ENCODE peak calls at places on chromosomes 7 and 10, in seven cellular contexts. D, F, K, X, T, N and L are unnamed samples.

GRCh38 chr7:87058739-87059524 is 522 bp downstream of the ELAPOR2 start:
- DNase-seq in N (no peak), K (no peak), T (peak), F (peak), D (peak), X (peak), L (peak)

GRCh38 chr7:11698273-11698930 is 133.6 kb downstream of the THSD7A start:
- DNase-seq in K (no peak), T (no peak), D (no peak), X (no peak), N (no peak), F (no peak), L (no peak)

GRCh38 chr10:71302874-71303568 is 16.0 kb upstream of the SLC29A3 start:
- DNase-seq in F (peak), K (peak), X (peak), N (peak), T (peak), D (peak), L (peak)

GRCh38 chr10:6619663-6620062 is 39.6 kb upstream of the PRKCQ start:
- DNase-seq in N (no peak), K (no peak), F (no peak), D (no peak), T (no peak), X (no peak), L (no peak)

GRCh38 chr7:53325061-53325460 is 289.6 kb downstream of the POM121L12 start:
- DNase-seq in T (no peak), N (no peak), X (no peak), F (no peak), D (no peak), K (no peak), L (no peak)

GRCh38 chr7:91288208-91288824 is 24.1 kb downstream of the FZD1 start:
- DNase-seq in F (peak), K (peak), T (peak), X (peak), D (peak), N (peak), L (peak)

GRCh38 chr10:14600065-14600464 is 174.6 kb downstream of the FAM107B start:
- DNase-seq in D (no peak), F (no peak), X (no peak), T (no peak), K (no peak), N (no peak), L (no peak)

GRCh38 chr7:98970031-98970615 is 91.8 kb downstream of the TRRAP start:
- DNase-seq in D (no peak), K (no peak), T (no peak), N (no peak), F (no peak), X (no peak), L (no peak)

GRCh38 chr10:99573806-99574205 is 41.1 kb downstream of the NKX2-3 start:
- DNase-seq in N (no peak), T (no peak), F (no peak), K (no peak), X (no peak), D (no peak), L (no peak)

GRCh38 chr7:27850531-27850930 is 110.6 kb downstream of the TAX1BP1 start:
- DNase-seq in K (no peak), X (no peak), N (no peak), T (no peak), F (no peak), D (no peak), L (no peak)

GRCh38 chr7:116906391-116906790 is 44.0 kb downstream of the CAPZA2 start:
- DNase-seq in K (no peak), D (no peak), F (no peak), T (peak), X (no peak), N (no peak), L (no peak)

GRCh38 chr10:84634636-84635035 is 306.2 kb downstream of the CCSER2 start:
- DNase-seq in K (no peak), T (no peak), X (no peak), D (no peak), F (no peak), N (no peak), L (no peak)

GRCh38 chr10:71388736-71389310 is 7.9 kb upstream of the CDH23 start:
- DNase-seq in N (no peak), D (no peak), K (no peak), X (no peak), F (no peak), T (no peak), L (no peak)

GRCh38 chr10:71863203-71863602 is 12.2 kb upstream of the PSAP start:
- DNase-seq in T (no peak), K (no peak), N (no peak), X (no peak), F (no peak), D (no peak), L (no peak)

GRCh38 chr10:80491251-80492102 is 37.4 kb downstream of the TSPAN14 start:
- DNase-seq in D (no peak), X (no peak), T (no peak), K (no peak), N (no peak), F (no peak), L (no peak)

GRCh38 chr7:43700646-43701501 is 28.4 kb downstream of the COA1 start:
- DNase-seq in T (no peak), X (peak), F (no peak), D (peak), N (no peak), K (no peak), L (no peak)

GRCh38 chr10:1195828-1196227 is 139.6 kb downstream of the WDR37 start:
- DNase-seq in K (no peak), N (no peak), F (peak), X (no peak), D (peak), T (no peak), L (no peak)

GRCh38 chr10:74150151-74151056 is at the start of gene AP3M1:
- DNase-seq in D (peak), K (no peak), N (no peak), X (peak), F (peak), T (peak), L (peak)

GRCh38 chr7:25427721-25428120 is 199.4 kb upstream of the NPVF start:
- DNase-seq in F (no peak), K (no peak), N (no peak), X (no peak), T (no peak), D (no peak), L (no peak)

GRCh38 chr7:26449175-26450165 is 157.8 kb downstream of the SNX10 start:
- DNase-seq in N (peak), X (peak), K (no peak), T (no peak), D (no peak), F (no peak), L (no peak)

GRCh38 chr7:34090796-34091195 is 185.5 kb downstream of the BMPER start:
- DNase-seq in X (no peak), D (no peak), N (no peak), K (no peak), T (no peak), F (no peak), L (no peak)

GRCh38 chr7:129612112-129613015 is 844 bp downstream of the NRF1 start:
- DNase-seq in X (peak), D (peak), T (peak), F (peak), N (peak), K (no peak), L (peak)

GRCh38 chr7:80392229-80393169 is 119.4 kb downstream of the GNAT3 start:
- DNase-seq in D (no peak), T (peak), F (no peak), X (peak), N (peak), K (peak), L (peak)

GRCh38 chr7:149620961-149621360 is 123.4 kb upstream of the ZNF746 start:
- DNase-seq in N (no peak), K (no peak), F (no peak), D (no peak), T (no peak), X (no peak), L (no peak)

GRCh38 chr7:34327681-34328080 is 330.3 kb upstream of the NPSR1 start:
- DNase-seq in K (no peak), F (no peak), D (no peak), X (peak), T (no peak), N (no peak), L (no peak)

GRCh38 chr10:103291588-103291987 is 14.7 kb downstream of the INA start:
- DNase-seq in K (no peak), N (no peak), T (no peak), X (no peak), F (no peak), D (no peak), L (no peak)

GRCh38 chr7:159008055-159008405 is 136.6 kb downstream of the VIPR2 start:
- DNase-seq in T (no peak), D (no peak), N (no peak), K (no peak), F (no peak), X (no peak), L (no peak)

GRCh38 chr10:70115948-70116682 is 16.5 kb downstream of the AIFM2 start:
- DNase-seq in F (peak), X (peak), T (peak), D (peak), N (peak), K (peak), L (peak)

GRCh38 chr7:113292105-113292504 is 173.8 kb upstream of the SMIM30 start:
- DNase-seq in D (no peak), N (no peak), F (no peak), K (no peak), T (no peak), X (no peak), L (no peak)

GRCh38 chr10:51010977-51011376 is 63.3 kb upstream of the PRKG1 start:
- DNase-seq in T (peak), F (peak), N (peak), K (peak), X (peak), D (peak), L (peak)

GRCh38 chr7:133705596-133705995 is 421.5 kb upstream of the LRGUK start:
- DNase-seq in F (no peak), N (peak), D (no peak), T (no peak), X (peak), K (peak), L (no peak)

GRCh38 chr7:1669486-1669951 is 558 bp upstream of the ELFN1 start:
- DNase-seq in D (peak), T (no peak), N (no peak), K (no peak), F (no peak), X (no peak), L (peak)
- TF ChIP-seq EZH2 in D (no peak), T (no peak), N (no peak), K (no peak), F (no peak), X (no peak), L (no peak)

GRCh38 chr10:110802551-110803238 is 69.0 kb upstream of the PDCD4 start:
- DNase-seq in N (no peak), T (peak), D (no peak), K (no peak), X (peak), F (no peak), L (peak)
- TF ChIP-seq EZH2phosphoT487 in N (no peak), T (no peak), D (no peak), K (no peak), X (no peak), F (no peak), L (no peak)

GRCh38 chr10:46282460-46283216 is 4.2 kb upstream of the ANTXRL start:
- DNase-seq in D (peak), T (peak), N (peak), K (peak), F (peak), X (peak), L (peak)
- TF ChIP-seq EZH2 in D (no peak), T (no peak), N (no peak), K (no peak), F (peak), X (no peak), L (no peak)

GRCh38 chr10:105085980-105086379 is 444.9 kb downstream of the SORCS3 start:
- DNase-seq in T (no peak), D (no peak), F (no peak), X (no peak), K (no peak), N (no peak), L (no peak)
- TF ChIP-seq EZH2phosphoT487 in T (no peak), D (no peak), F (no peak), X (no peak), K (no peak), N (no peak), L (no peak)

DNA sequence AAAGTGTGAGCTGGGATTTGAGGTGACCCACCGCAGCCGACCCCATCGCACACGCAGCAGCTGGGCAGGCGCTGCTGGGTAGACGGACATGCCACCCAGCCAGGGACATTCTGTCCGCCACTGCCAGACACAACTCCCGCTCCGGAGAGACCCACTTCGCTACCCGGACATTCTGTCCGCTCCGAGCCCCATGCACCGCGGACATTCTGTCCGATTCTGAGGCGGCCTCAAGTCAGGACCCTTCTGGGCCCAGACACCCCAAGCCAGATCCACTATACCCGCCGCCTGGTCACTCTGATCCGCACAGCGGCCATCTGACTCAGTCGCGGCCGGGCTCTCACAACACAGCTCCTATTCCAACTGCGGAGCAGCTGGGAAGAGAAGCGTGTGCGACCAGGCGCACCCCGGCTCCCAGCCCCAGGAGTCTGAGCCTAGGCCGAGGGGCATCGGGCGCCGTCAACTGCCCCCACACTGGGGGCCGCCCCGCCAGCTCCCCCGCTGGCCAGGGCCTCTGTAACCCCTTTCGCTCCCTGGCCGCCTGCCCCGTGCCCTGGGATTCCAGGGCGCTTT is 760 bp downstream of the PITX3 start:
- DNase-seq in D (peak), T (no peak), K (no peak), N (no peak), F (peak), X (peak), L (no peak)
- TF ChIP-seq EZH2 in D (peak), T (no peak), K (no peak), N (no peak), F (no peak), X (no peak), L (no peak)

DNA sequence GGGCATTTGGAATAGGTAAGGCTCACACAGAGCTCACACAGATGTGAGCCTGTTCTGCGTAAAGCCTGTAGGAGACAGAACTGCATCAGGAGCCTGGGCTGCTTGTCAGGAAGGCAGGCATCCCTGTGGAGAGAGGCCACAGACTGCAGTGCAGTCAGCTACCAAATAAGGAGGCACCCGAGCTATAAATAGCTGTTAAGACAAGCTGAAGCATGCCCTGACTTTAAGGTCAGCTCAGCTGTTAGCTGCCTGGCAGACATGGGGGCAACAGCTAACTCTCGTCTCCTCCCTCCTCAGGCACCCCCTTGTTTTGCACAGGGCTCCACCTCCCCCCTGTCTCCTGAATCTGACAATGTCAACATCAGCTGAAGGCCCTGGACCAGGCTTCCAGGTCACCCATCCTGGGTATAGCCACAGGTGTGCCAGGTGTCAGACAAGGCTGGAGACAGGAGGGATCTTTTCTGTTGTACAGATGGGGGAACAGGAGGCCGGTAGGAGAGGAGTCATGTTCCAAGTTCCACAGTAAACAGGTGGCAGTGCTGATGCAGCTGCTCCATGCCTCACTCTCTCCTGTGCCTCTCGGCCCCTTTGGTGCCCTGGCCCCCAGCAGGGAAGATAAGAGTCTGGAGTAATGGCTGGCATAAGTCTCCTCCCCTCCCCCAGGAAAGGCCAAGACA is 27.6 kb upstream of the MKRN1 start:
- DNase-seq in D (peak), T (peak), K (no peak), F (peak), N (no peak), X (peak), L (peak)
- TF ChIP-seq EZH2phosphoT487 in D (no peak), T (no peak), K (no peak), F (no peak), N (no peak), X (no peak), L (no peak)

GRCh38 chr10:43228783-43229207 is 38.1 kb downstream of the RASGEF1A start:
- DNase-seq in X (no peak), K (no peak), N (no peak), D (no peak), F (no peak), T (no peak), L (no peak)
- TF ChIP-seq EZH2 in X (no peak), K (no peak), N (no peak), D (peak), F (no peak), T (no peak), L (peak)

DNA sequence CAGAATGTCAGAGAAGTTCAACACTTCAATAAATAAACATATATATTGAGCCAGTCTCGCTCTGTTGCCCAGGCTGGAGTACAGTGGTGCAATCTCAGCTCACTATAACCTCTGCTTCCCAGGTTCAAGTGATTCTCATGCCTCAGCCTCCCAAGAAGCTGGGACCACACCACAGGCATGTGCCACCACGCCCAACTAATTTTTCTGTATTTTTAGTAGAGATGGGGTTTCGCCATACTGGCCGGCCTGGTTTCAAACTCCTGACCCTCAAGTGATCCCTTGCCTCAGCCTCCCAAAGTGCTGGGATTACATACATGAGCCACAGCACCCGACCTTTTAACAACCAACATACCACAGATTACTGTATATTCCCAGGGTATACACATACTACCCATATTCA is 134.2 kb downstream of the JMJD1C start:
- DNase-seq in T (no peak), D (no peak), K (no peak), N (no peak), F (no peak), X (peak), L (no peak)
- TF ChIP-seq EZH2phosphoT487 in T (no peak), D (no peak), K (no peak), N (no peak), F (no peak), X (no peak), L (no peak)

DNA sequence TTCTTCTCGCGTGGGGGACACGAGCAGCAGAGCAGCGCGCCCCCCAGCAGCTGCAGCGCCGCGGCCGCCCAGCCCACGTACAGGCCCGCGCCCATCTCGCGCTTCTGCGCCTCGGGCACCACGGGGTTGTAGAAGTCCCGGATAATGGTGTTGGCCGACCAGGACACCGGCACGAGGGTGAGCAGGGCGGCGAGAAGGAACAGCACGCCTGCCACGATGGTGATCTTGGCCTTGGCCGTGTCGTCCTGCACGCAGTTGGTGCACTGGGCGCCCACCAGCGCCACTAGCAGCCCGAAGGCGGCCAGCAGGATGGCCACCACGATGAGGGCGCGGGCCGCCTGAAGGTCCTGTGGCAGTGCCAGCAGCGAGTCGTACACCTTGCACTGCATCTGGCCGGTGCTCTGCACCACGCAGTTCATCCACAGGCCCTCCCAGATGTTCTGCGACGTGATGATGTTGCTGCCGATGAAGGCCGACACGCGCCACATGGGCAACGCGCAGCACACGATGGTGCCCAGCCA is 529 bp downstream of the CLDN3 start:
- DNase-seq in D (no peak), N (peak), X (no peak), T (no peak), F (no peak), K (no peak), L (no peak)
- TF ChIP-seq EZH2 in D (no peak), N (no peak), X (no peak), T (no peak), F (no peak), K (no peak), L (no peak)

GRCh38 chr10:47311900-47312662 is 10.2 kb upstream of the GDF2 start:
- DNase-seq in X (peak), N (peak), F (peak), K (peak), T (peak), D (peak), L (peak)

GRCh38 chr10:47312663-47312995 is 9.6 kb upstream of the GDF2 start:
- DNase-seq in D (no peak), T (no peak), F (no peak), N (no peak), X (no peak), K (no peak), L (no peak)

GRCh38 chr10:47310090-47310505 is 10.1 kb downstream of the GDF10 start:
- DNase-seq in X (no peak), D (no peak), F (no peak), T (no peak), N (no peak), K (no peak), L (no peak)

GRCh38 chr10:47309403-47310089 is 9.5 kb downstream of the GDF10 start:
- DNase-seq in T (no peak), F (peak), N (peak), X (peak), K (no peak), D (peak), L (no peak)

DNA sequence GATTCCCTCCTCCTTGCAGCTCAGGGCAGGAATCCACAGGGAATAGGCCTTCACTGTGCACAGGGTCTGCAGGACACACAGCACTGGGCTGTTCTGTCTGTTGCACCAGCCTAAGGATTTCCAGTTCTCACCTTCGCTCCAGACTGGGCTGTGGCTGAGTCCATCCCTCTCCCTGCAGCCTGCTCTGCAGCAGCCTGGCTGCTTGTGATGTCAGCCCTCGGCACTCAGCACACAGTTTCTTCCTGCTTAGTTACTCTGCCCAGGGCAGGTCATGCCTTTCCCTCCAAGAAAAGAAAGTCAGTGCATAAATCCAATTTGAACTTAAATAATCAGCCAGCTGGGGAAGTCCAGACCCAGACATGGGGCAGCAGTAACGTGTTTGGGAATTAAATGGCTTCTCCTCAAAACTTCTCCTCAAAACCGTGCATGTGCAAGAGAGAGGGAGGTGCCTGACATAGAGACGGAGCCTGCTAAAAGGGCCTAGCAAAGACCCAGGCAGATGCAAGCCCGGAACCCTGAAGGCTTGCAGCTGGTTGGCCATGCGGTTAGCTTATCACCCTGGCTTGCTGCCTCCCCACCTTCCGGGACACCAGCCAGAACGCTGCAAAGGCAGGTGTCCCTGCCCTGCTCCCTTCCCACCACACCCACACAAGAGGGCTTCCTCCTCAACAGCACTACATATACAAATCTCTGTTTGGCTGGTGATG is 10.9 kb upstream of the GDF2 start:
- DNase-seq in F (no peak), T (no peak), N (peak), K (no peak), D (no peak), X (no peak), L (no peak)
- TF ChIP-seq EZH2phosphoT487 in F (no peak), T (no peak), N (no peak), K (no peak), D (no peak), X (no peak), L (no peak)